ENCODE peak calls at places on chromosomes 5 and 9, in eight cellular contexts. J, M, D, Y, G, I, C and S are unnamed samples.

GRCh38 chr5:139967353-139967752 is 75.7 kb downstream of the NRG2 start:
- DNase-seq in M (no peak), Y (no peak), G (no peak), J (no peak), C (no peak), D (no peak), I (no peak), S (no peak)

GRCh38 chr9:106936680-106937079 is 73.7 kb downstream of the ZNF462 start:
- DNase-seq in M (no peak), D (no peak), I (no peak), J (no peak), C (no peak), Y (no peak), G (no peak), S (no peak)

GRCh38 chr9:5896863-5897262 is 6.2 kb downstream of the MLANA start:
- DNase-seq in D (no peak), M (no peak), Y (no peak), J (no peak), C (no peak), I (no peak), G (no peak), S (no peak)

GRCh38 chr5:175417384-175417783 is 26.6 kb downstream of the DRD1 start:
- DNase-seq in D (no peak), Y (no peak), G (no peak), C (no peak), J (no peak), I (no peak), M (no peak), S (no peak)

GRCh38 chr9:121292801-121293241 is 24.9 kb downstream of the GSN start:
- DNase-seq in Y (no peak), C (no peak), J (no peak), I (peak), G (no peak), M (no peak), D (no peak), S (no peak)

GRCh38 chr9:128205296-128205944 is 2.2 kb downstream of the DNM1 start:
- DNase-seq in G (no peak), M (no peak), C (no peak), J (peak), I (no peak), Y (no peak), D (no peak), S (no peak)

GRCh38 chr9:91677822-91678221 is 254.2 kb upstream of the NFIL3 start:
- DNase-seq in D (no peak), G (no peak), C (no peak), I (no peak), J (no peak), M (no peak), Y (no peak), S (no peak)

GRCh38 chr5:1665803-1666202 is 133.8 kb downstream of the MRPL36 start:
- DNase-seq in G (no peak), C (no peak), M (no peak), I (no peak), J (peak), D (no peak), Y (no peak), S (no peak)

GRCh38 chr9:32378993-32379729 is 5.3 kb upstream of the ACO1 start:
- DNase-seq in Y (peak), G (peak), J (peak), I (peak), M (peak), C (no peak), D (peak), S (peak)

GRCh38 chr5:7873216-7873615 is 4.3 kb downstream of the MTRR start:
- DNase-seq in D (no peak), Y (no peak), I (no peak), J (no peak), M (no peak), C (peak), G (no peak), S (no peak)

GRCh38 chr5:172102913-172103629 is 85.0 kb downstream of the STK10 start:
- DNase-seq in Y (peak), M (no peak), J (peak), D (peak), C (no peak), I (no peak), G (no peak), S (peak)

GRCh38 chr5:178437296-178438075 is 152.7 kb downstream of the COL23A1 start:
- DNase-seq in Y (no peak), D (no peak), I (no peak), G (no peak), J (peak), C (no peak), M (no peak), S (no peak)